ENCODE peak calls at places on chromosomes 3 and 15, in eight cellular contexts. One of them, this sample, is unnamed.

GRCh38 chr3:189787191-189787590 is 156.0 kb downstream of the TP63 start:
- DNase-seq in left ventricle myocardium inferior: no peak
- DNase-seq in neural progenitor cell: no peak
- DNase-seq in activated T-cell treated with anti-CD3 and anti-CD28 coated beads for 4 hours: no peak
- DNase-seq in K562: no peak
- DNase-seq in T-helper 1 cell: no peak
- DNase-seq in activated CD4-positive, alpha-beta T cell treated with anti-CD3 and anti-CD28 coated beads, Interleukin-2, amount 10 ng/mL, durations not matched to agents 7 days and 5 days: no peak
- DNase-seq in NCI-H345: no peak
- DNase-seq in this sample: no peak

GRCh38 chr15:36756707-36757106 is 177.3 kb downstream of the CDIN1 start:
- DNase-seq in left ventricle myocardium inferior: no peak
- DNase-seq in neural progenitor cell: no peak
- DNase-seq in activated T-cell treated with anti-CD3 and anti-CD28 coated beads for 4 hours: no peak
- DNase-seq in K562: no peak
- DNase-seq in T-helper 1 cell: no peak
- DNase-seq in activated CD4-positive, alpha-beta T cell treated with anti-CD3 and anti-CD28 coated beads, Interleukin-2, amount 10 ng/mL, durations not matched to agents 7 days and 5 days: no peak
- DNase-seq in NCI-H345: peak
- DNase-seq in this sample: no peak

GRCh38 chr3:64031540-64032533 is 8.5 kb upstream of the PSMD6 start:
- DNase-seq in left ventricle myocardium inferior: no peak
- DNase-seq in neural progenitor cell: no peak
- DNase-seq in activated T-cell treated with anti-CD3 and anti-CD28 coated beads for 4 hours: no peak
- DNase-seq in K562: no peak
- DNase-seq in T-helper 1 cell: no peak
- DNase-seq in activated CD4-positive, alpha-beta T cell treated with anti-CD3 and anti-CD28 coated beads, Interleukin-2, amount 10 ng/mL, durations not matched to agents 7 days and 5 days: no peak
- DNase-seq in NCI-H345: no peak
- DNase-seq in this sample: no peak

GRCh38 chr15:35427091-35427490 is 118.9 kb downstream of the DPH6 start:
- DNase-seq in left ventricle myocardium inferior: no peak
- DNase-seq in neural progenitor cell: no peak
- DNase-seq in activated T-cell treated with anti-CD3 and anti-CD28 coated beads for 4 hours: no peak
- DNase-seq in K562: no peak
- DNase-seq in T-helper 1 cell: no peak
- DNase-seq in activated CD4-positive, alpha-beta T cell treated with anti-CD3 and anti-CD28 coated beads, Interleukin-2, amount 10 ng/mL, durations not matched to agents 7 days and 5 days: no peak
- DNase-seq in NCI-H345: no peak
- DNase-seq in this sample: no peak

GRCh38 chr3:35617370-35617769 is 22.0 kb upstream of the ARPP21 start:
- DNase-seq in left ventricle myocardium inferior: no peak
- DNase-seq in neural progenitor cell: no peak
- DNase-seq in activated T-cell treated with anti-CD3 and anti-CD28 coated beads for 4 hours: no peak
- DNase-seq in K562: no peak
- DNase-seq in T-helper 1 cell: no peak
- DNase-seq in activated CD4-positive, alpha-beta T cell treated with anti-CD3 and anti-CD28 coated beads, Interleukin-2, amount 10 ng/mL, durations not matched to agents 7 days and 5 days: no peak
- DNase-seq in NCI-H345: no peak
- DNase-seq in this sample: no peak

GRCh38 chr15:38257676-38258075 is 5.0 kb downstream of the SPRED1 start:
- DNase-seq in left ventricle myocardium inferior: no peak
- DNase-seq in neural progenitor cell: no peak
- DNase-seq in activated T-cell treated with anti-CD3 and anti-CD28 coated beads for 4 hours: no peak
- DNase-seq in K562: peak
- DNase-seq in T-helper 1 cell: no peak
- DNase-seq in activated CD4-positive, alpha-beta T cell treated with anti-CD3 and anti-CD28 coated beads, Interleukin-2, amount 10 ng/mL, durations not matched to agents 7 days and 5 days: no peak
- DNase-seq in NCI-H345: no peak
- DNase-seq in this sample: no peak

GRCh38 chr3:170180107-170180951 is 1.2 kb downstream of the PHC3 start:
- DNase-seq in left ventricle myocardium inferior: no peak
- DNase-seq in neural progenitor cell: no peak
- DNase-seq in activated T-cell treated with anti-CD3 and anti-CD28 coated beads for 4 hours: no peak
- DNase-seq in K562: peak
- DNase-seq in T-helper 1 cell: no peak
- DNase-seq in activated CD4-positive, alpha-beta T cell treated with anti-CD3 and anti-CD28 coated beads, Interleukin-2, amount 10 ng/mL, durations not matched to agents 7 days and 5 days: no peak
- DNase-seq in NCI-H345: peak
- DNase-seq in this sample: no peak

GRCh38 chr3:39128951-39129350 is 21.5 kb downstream of the TTC21A start:
- DNase-seq in left ventricle myocardium inferior: no peak
- DNase-seq in neural progenitor cell: no peak
- DNase-seq in activated T-cell treated with anti-CD3 and anti-CD28 coated beads for 4 hours: no peak
- DNase-seq in K562: no peak
- DNase-seq in T-helper 1 cell: no peak
- DNase-seq in activated CD4-positive, alpha-beta T cell treated with anti-CD3 and anti-CD28 coated beads, Interleukin-2, amount 10 ng/mL, durations not matched to agents 7 days and 5 days: no peak
- DNase-seq in NCI-H345: no peak
- DNase-seq in this sample: no peak

GRCh38 chr15:75032391-75032790 is 9.0 kb downstream of the PPCDC start:
- DNase-seq in left ventricle myocardium inferior: no peak
- DNase-seq in neural progenitor cell: no peak
- DNase-seq in activated T-cell treated with anti-CD3 and anti-CD28 coated beads for 4 hours: no peak
- DNase-seq in K562: no peak
- DNase-seq in T-helper 1 cell: no peak
- DNase-seq in activated CD4-positive, alpha-beta T cell treated with anti-CD3 and anti-CD28 coated beads, Interleukin-2, amount 10 ng/mL, durations not matched to agents 7 days and 5 days: no peak
- DNase-seq in NCI-H345: no peak
- DNase-seq in this sample: no peak

GRCh38 chr3:196643201-196643749 is 3.8 kb downstream of the NRROS start:
- DNase-seq in left ventricle myocardium inferior: no peak
- DNase-seq in neural progenitor cell: no peak
- DNase-seq in activated T-cell treated with anti-CD3 and anti-CD28 coated beads for 4 hours: no peak
- DNase-seq in K562: no peak
- DNase-seq in T-helper 1 cell: peak
- DNase-seq in activated CD4-positive, alpha-beta T cell treated with anti-CD3 and anti-CD28 coated beads, Interleukin-2, amount 10 ng/mL, durations not matched to agents 7 days and 5 days: no peak
- DNase-seq in NCI-H345: no peak
- DNase-seq in this sample: peak

This sample was measured in effector CD4-positive, alpha-beta T cell.